ENCODE peak calls at places on chromosome 19, in five cellular contexts. N, A, Y, W and Z are unnamed samples.

GRCh38 chr19:34508540-34508939 is 27.0 kb downstream of the WTIP start:
- DNase-seq in N (no peak), A (peak), Y (no peak), W (no peak), Z (no peak)

GRCh38 chr19:51071006-51071405 is 6.1 kb upstream of the KLK13 start:
- DNase-seq in N (no peak), A (no peak), Y (no peak), W (no peak), Z (no peak)

GRCh38 chr19:46736544-46737274 is 9.1 kb upstream of the FKRP start:
- DNase-seq in N (no peak), A (no peak), Y (peak), W (no peak), Z (no peak)

GRCh38 chr19:38148337-38148736 is 75.7 kb downstream of the DPF1 start:
- DNase-seq in N (no peak), A (no peak), Y (peak), W (no peak), Z (no peak)

GRCh38 chr19:40006273-40006691 is 9.4 kb downstream of the ZNF546 start:
- DNase-seq in N (no peak), A (peak), Y (peak), W (no peak), Z (no peak)

GRCh38 chr19:43594710-43595604 is 977 bp downstream of the IRGQ start:
- DNase-seq in N (peak), A (peak), Y (no peak), W (no peak), Z (no peak)

GRCh38 chr19:28351761-28352160 is 861.2 kb downstream of the UQCRFS1 start:
- DNase-seq in N (no peak), A (no peak), Y (no peak), W (peak), Z (no peak)

GRCh38 chr19:28171983-28172382 is 1041.0 kb downstream of the UQCRFS1 start:
- DNase-seq in N (no peak), A (no peak), Y (no peak), W (no peak), Z (no peak)

GRCh38 chr19:6677924-6678689 is 8.1 kb upstream of the TNFSF14 start:
- DNase-seq in N (peak), A (no peak), Y (no peak), W (no peak), Z (no peak)

GRCh38 chr19:48102870-48103751 is 7.5 kb downstream of the PLA2G4C start:
- DNase-seq in N (peak), A (peak), Y (no peak), W (no peak), Z (peak)
- TF ChIP-seq CTCF in N (peak), A (peak), Y (peak), W (peak), Z (peak)

GRCh38 chr19:52188822-52189744 is 769 bp upstream of the PPP2R1A start:
- DNase-seq in N (peak), A (no peak), Y (no peak), W (no peak), Z (peak)
- TF ChIP-seq CTCF in N (no peak), A (no peak), Y (peak), W (no peak), Z (no peak)

DNA sequence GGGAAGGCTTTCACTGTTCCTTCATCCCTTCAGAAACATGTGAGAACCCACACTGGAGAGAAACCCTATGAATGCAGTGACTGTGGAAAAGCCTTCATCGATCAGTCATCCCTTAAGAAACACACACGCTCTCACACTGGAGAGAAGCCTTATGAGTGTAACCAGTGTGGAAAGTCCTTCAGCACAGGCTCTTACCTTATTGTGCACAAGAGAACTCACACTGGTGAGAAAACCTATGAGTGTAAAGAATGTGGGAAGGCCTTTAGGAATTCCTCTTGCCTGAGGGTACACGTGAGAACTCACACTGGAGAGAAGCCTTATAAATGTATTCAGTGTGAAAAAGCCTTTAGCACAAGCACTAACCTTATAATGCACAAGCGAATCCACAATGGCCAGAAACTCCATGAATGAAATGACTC is 18.6 kb downstream of the ZNF177 start:
- DNase-seq in N (peak), A (no peak), Y (no peak), W (no peak), Z (no peak)
- TF ChIP-seq CTCF in N (no peak), A (no peak), Y (no peak), W (no peak), Z (no peak)

DNA sequence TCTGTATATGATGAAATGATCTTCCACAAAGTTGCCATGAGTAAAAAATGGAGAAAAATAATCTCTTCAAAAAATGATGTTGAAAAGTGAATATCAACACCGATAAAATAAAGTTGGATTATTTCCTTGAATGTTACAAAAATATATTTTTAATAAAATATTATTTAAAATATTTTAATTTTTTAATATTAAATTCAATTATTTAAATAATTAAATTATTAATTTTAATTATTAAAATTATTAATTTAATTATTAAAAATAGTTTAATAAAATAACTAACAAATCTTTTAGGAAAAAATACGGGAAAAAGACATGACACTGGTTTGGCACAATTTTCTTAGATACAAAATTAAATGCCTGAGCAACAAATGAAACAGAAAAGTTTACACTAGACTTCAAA is 21.3 kb downstream of the ZNF626 start:
- DNase-seq in N (no peak), A (no peak), Y (no peak), W (no peak), Z (no peak)
- TF ChIP-seq CTCF in N (no peak), A (no peak), Y (no peak), W (no peak), Z (no peak)

GRCh38 chr19:2334426-2334825 is 5.9 kb downstream of the SPPL2B start:
- DNase-seq in N (no peak), A (no peak), Y (no peak), W (no peak), Z (no peak)

GRCh38 chr19:2333027-2333806 is 4.7 kb downstream of the SPPL2B start:
- DNase-seq in N (no peak), A (no peak), Y (no peak), W (no peak), Z (no peak)

GRCh38 chr19:2332341-2333026 is 4.0 kb downstream of the SPPL2B start:
- DNase-seq in N (no peak), A (no peak), Y (no peak), W (no peak), Z (no peak)

GRCh38 chr19:2334986-2335846 is 6.7 kb downstream of the SPPL2B start:
- DNase-seq in N (no peak), A (no peak), Y (no peak), W (no peak), Z (no peak)

DNA sequence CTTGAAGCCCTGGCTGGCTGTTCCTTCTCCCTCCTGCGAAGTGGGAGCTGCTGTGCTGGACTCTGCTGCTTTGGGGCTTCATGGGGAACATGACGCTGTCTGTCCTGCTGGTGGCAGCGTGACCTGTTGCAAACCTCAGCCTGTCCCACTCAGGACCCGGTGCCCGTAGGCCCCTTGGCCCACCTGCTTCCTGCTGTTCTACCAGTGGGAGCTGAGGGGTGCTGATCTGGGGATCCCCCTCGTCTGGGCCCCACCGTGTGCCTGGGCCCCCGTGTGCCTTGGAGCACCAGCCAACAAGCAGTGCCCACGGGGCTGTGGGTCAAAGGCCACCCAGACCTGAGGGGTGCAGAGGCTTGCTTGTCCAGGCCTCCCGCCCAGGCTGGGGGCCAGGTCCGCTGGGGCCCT is 5.3 kb downstream of the SPPL2B start:
- DNase-seq in N (no peak), A (no peak), Y (no peak), W (no peak), Z (no peak)
- TF ChIP-seq CTCF in N (no peak), A (no peak), Y (no peak), W (no peak), Z (no peak)

DNA sequence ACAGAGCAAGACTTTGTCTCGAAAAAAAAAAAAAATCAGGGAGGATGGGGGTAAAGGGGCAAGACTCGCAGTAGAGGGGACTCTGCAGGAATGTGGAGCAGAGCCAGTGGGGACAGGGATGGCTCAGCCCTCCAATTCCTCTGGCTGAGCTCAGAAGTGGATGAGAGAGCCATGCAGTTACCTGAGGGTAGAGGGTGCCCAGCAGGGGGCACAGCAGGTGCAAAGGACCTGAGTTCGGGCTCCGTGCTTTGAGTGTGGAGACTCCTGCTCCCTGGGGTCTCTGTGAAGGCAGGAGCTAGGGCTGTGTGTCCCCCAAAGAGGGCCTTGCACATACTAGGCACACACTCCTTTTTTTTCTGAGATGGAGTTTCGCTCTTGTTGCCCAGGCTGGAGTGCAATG is 7.7 kb downstream of the DOCK6 start:
- DNase-seq in N (no peak), A (no peak), Y (no peak), W (no peak), Z (no peak)
- TF ChIP-seq CTCF in N (no peak), A (peak), Y (peak), W (no peak), Z (no peak)